ENCODE peak calls at places on chromosomes 12 and 14, in nine cellular contexts. Y is effector memory CD4-positive, alpha-beta T cell; J is HFF-Myc; A is progenitor cell of endocrine pancreas; S is putamen; H is naive thymus-derived CD4-positive, alpha-beta T cell; R is GM20000; V is AG08395; E is AML-193. K is an unnamed sample.

GRCh38 chr12:92034858-92035401 is 110.7 kb downstream of the BTG1 start:
- DNase-seq in J (peak), A (no peak), E (no peak), V (peak), S (peak), R (peak), Y (peak), H (peak), K (peak)

GRCh38 chr12:81022531-81022930 is 55.3 kb upstream of the ACSS3 start:
- DNase-seq in R (no peak), E (no peak), S (no peak), Y (no peak), V (no peak), J (no peak), A (no peak), H (no peak), K (no peak)

GRCh38 chr14:21071225-21072041 is 1.3 kb downstream of the ARHGEF40 start:
- DNase-seq in V (peak), J (peak), A (peak), Y (peak), S (peak), E (peak), R (peak), H (peak), K (peak)

GRCh38 chr14:62143235-62143634 is 381.0 kb downstream of the SNAPC1 start:
- DNase-seq in E (no peak), J (no peak), R (no peak), V (peak), H (no peak), A (no peak), S (no peak), Y (no peak), K (peak)

GRCh38 chr14:36339817-36340216 is 19.4 kb upstream of the MBIP start:
- DNase-seq in A (no peak), E (peak), Y (no peak), J (no peak), V (no peak), R (no peak), H (no peak), S (no peak), K (no peak)

GRCh38 chr12:12357697-12358476 is 1.0 kb downstream of the BORCS5 start:
- DNase-seq in E (peak), Y (no peak), R (peak), S (peak), H (no peak), A (no peak), V (peak), J (no peak), K (no peak)

GRCh38 chr12:115337693-115338543 is 653.9 kb upstream of the TBX3 start:
- DNase-seq in Y (no peak), J (peak), E (no peak), A (no peak), H (no peak), S (peak), R (no peak), V (peak), K (peak)

GRCh38 chr12:92561543-92561899 is 141.3 kb upstream of the PLEKHG7 start:
- DNase-seq in V (peak), A (no peak), Y (no peak), H (no peak), S (peak), J (no peak), R (no peak), E (no peak), K (peak)

GRCh38 chr12:2528001-2528400 is 266.8 kb upstream of the FKBP4 start:
- DNase-seq in Y (no peak), R (no peak), J (no peak), V (no peak), A (no peak), H (no peak), E (no peak), S (no peak), K (no peak)

GRCh38 chr14:65226824-65227604 is 124.7 kb upstream of the MAX start:
- DNase-seq in A (no peak), J (no peak), R (no peak), E (no peak), H (no peak), V (peak), Y (no peak), S (no peak), K (no peak)

GRCh38 chr12:106794369-106794768 is 19.9 kb downstream of the RIC8B start:
- DNase-seq in R (no peak), H (no peak), V (no peak), S (no peak), A (no peak), E (no peak), Y (no peak), J (no peak), K (no peak)

GRCh38 chr12:118821386-118821928 is 159.9 kb upstream of the SRRM4 start:
- DNase-seq in S (no peak), E (no peak), A (no peak), R (no peak), Y (no peak), J (no peak), H (no peak), V (no peak), K (no peak)

GRCh38 chr12:44930972-44931600 is 55.0 kb upstream of the NELL2 start:
- DNase-seq in R (peak), A (no peak), E (peak), H (peak), J (peak), S (no peak), Y (no peak), V (peak), K (peak)

GRCh38 chr12:103855036-103855712 is 14.1 kb upstream of the NT5DC3 start:
- DNase-seq in A (no peak), S (no peak), V (no peak), Y (no peak), H (no peak), R (no peak), E (no peak), J (no peak), K (no peak)

GRCh38 chr12:69024413-69024812 is 91.4 kb upstream of the CPM start:
- DNase-seq in Y (no peak), R (no peak), J (no peak), H (no peak), A (no peak), E (no peak), S (no peak), V (no peak), K (no peak)